ENCODE peak calls at places on chromosome 3, in seven cellular contexts. C is brain microvascular endothelial cell, R is A549, J is psoas muscle, F is GM06990, K is fibroblast of mammary gland, M is skeletal muscle cell. A is an unnamed sample.

GRCh38 chr3:19662516-19662915 is 271.5 kb downstream of the EFHB start:
- DNase-seq in C (no peak), R (no peak), J (no peak), F (no peak), K (no peak), M (no peak), A (no peak)

GRCh38 chr3:195008816-195009215 is 262.1 kb downstream of the XXYLT1 start:
- DNase-seq in C (no peak), R (no peak), J (no peak), F (no peak), K (no peak), M (no peak), A (no peak)

GRCh38 chr3:40930131-40930538 is 269.2 kb upstream of the CTNNB1 start:
- DNase-seq in C (peak; percentile 16), R (no peak), J (no peak), F (no peak), K (peak; percentile 4), M (no peak), A (peak; percentile 57)

GRCh38 chr3:100040846-100041245 is 73.5 kb downstream of the FILIP1L start:
- DNase-seq in C (peak; percentile 65), R (no peak), J (no peak), F (no peak), K (peak; percentile 79), M (peak; percentile 64), A (no peak)

GRCh38 chr3:18245721-18246120 is 179.4 kb downstream of the SATB1 start:
- DNase-seq in C (no peak), R (no peak), J (no peak), F (no peak), K (no peak), M (no peak), A (no peak)

GRCh38 chr3:102573483-102574028 is 138.7 kb downstream of the ZPLD1 start:
- DNase-seq in C (no peak), R (no peak), J (no peak), F (no peak), K (no peak), M (no peak), A (no peak)

GRCh38 chr3:53531749-53532148 is 37.3 kb downstream of the CACNA1D start:
- DNase-seq in C (no peak), R (no peak), J (no peak), F (no peak), K (no peak), M (no peak), A (no peak)

GRCh38 chr3:30142946-30143345 is 463.5 kb upstream of the TGFBR2 start:
- DNase-seq in C (no peak), R (no peak), J (no peak), F (no peak), K (no peak), M (no peak), A (no peak)

GRCh38 chr3:63975705-63976104 is 47.6 kb downstream of the PSMD6 start:
- DNase-seq in C (peak; percentile 80), R (no peak), J (peak; percentile 66), F (no peak), K (peak; percentile 90), M (peak; percentile 87), A (no peak)

GRCh38 chr3:195796795-195797194 is 14.9 kb downstream of the MUC4 start:
- DNase-seq in C (no peak), R (no peak), J (no peak), F (no peak), K (no peak), M (no peak), A (no peak)

GRCh38 chr3:157136647-157137387 is 23.1 kb downstream of the CCNL1 start:
- DNase-seq in C (no peak), R (no peak), J (peak; percentile 25), F (no peak), K (peak; percentile 82), M (no peak), A (no peak)

GRCh38 chr3:30864158-30864557 is 30.3 kb downstream of the GADL1 start:
- DNase-seq in C (no peak), R (no peak), J (no peak), F (no peak), K (no peak), M (no peak), A (no peak)

GRCh38 chr3:28322464-28322863 is 26.1 kb upstream of the ZCWPW2 start:
- DNase-seq in C (peak; percentile 10), R (no peak), J (no peak), F (no peak), K (peak; percentile 76), M (peak; percentile 21), A (no peak)

GRCh38 chr3:9151240-9151639 is 98.2 kb downstream of the SRGAP3 start:
- DNase-seq in C (no peak), R (no peak), J (peak; percentile 33), F (no peak), K (peak; percentile 97), M (peak; percentile 26), A (no peak)
- H3K4me3 ChIP-seq in C (no peak overlapping the region), R (no peak overlapping the region), J (no peak overlapping the region), F (no peak overlapping the region), K (no peak overlapping the region), M (no peak overlapping the region), A (no peak overlapping the region)

DNA sequence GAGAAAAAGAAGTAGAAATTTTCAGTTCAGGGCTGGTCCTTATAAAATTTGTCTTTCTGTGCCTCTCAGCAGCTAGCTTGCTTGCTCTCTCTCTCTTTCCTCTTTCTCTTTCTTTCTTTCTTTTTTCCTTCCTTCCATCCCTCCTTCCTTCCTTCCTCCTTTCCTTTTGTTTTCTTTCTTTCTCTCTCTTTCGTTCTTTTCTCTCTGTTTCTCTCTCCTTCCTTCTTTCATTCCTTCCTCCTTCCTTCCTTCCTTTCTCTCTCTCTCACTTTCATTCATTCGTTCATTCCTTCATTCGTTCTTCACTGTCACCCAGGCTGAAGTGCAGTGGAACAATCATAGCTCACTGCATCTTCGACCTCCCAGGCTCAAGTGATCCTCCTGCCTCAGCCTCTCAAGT is 69.3 kb upstream of the CPOX start:
- DNase-seq in C (no peak), R (no peak), J (no peak), F (no peak), K (no peak), M (no peak), A (no peak)
- H3K4me3 ChIP-seq in C (no peak overlapping the region), R (no peak overlapping the region), J (no peak overlapping the region), F (no peak overlapping the region), K (no peak overlapping the region), M (no peak overlapping the region), A (no peak overlapping the region)

GRCh38 chr3:109136533-109136932 is at the start of gene C3orf85:
- DNase-seq in C (no peak), R (no peak), J (no peak), F (no peak), K (no peak), M (no peak), A (no peak)
- H3K4me3 ChIP-seq in C (no peak within 1 kb of the TSS), R (no peak within 1 kb of the TSS), J (no peak within 1 kb of the TSS), F (no peak within 1 kb of the TSS), K (no peak within 1 kb of the TSS), M (no peak within 1 kb of the TSS), A (no peak within 1 kb of the TSS)

DNA sequence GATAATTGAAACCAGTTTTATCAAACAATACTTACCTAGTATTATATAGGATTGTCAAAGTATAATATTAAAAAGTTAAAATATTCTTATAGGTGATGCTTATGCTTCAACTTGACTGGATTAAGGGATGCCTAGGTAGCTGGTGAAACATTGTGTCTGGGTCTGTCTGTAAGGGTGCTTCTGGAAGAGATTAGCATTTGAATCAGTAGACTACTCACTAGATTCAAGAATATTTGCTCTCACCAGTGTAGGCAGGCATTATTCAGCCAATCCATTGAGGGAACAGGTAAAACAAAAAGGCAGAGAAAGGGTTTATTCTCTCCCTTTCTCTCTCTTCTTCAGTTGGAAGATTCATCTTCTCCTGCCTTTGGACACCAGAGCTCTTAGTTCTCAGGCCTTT is 486.8 kb upstream of the GOLIM4 start:
- DNase-seq in C (no peak), R (no peak), J (no peak), F (no peak), K (no peak), M (no peak), A (no peak)
- H3K4me3 ChIP-seq in C (no peak overlapping the region), R (no peak overlapping the region), J (no peak overlapping the region), F (no peak overlapping the region), K (no peak overlapping the region), M (no peak overlapping the region), A (no peak overlapping the region)

DNA sequence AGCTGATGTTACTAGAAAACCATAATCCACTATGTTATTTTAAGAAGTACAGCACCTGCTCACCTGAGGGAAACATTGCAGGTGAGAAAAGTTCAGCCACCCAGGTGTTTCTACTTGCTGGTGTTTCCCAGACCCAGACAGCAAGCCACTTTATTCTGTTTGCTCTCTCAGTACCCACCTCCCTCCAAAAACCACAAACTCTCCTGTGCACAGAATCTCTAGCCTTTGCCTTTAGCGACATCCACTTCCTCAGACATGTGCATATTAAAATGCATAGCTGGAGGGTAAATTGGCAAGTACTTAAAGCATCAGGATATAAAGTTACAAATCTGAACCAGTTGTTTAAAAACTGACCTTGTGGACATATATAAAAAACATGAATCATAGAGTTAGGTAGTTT is 36.7 kb downstream of the VGLL3 start:
- DNase-seq in C (no peak), R (no peak), J (no peak), F (no peak), K (no peak), M (no peak), A (no peak)
- H3K4me3 ChIP-seq in C (no peak overlapping the region), R (no peak overlapping the region), J (no peak overlapping the region), F (no peak overlapping the region), K (no peak overlapping the region), M (no peak overlapping the region), A (no peak overlapping the region)

GRCh38 chr3:188266581-188267274 is 112.8 kb downstream of the LPP start:
- DNase-seq in C (peak; percentile 82), R (no peak), J (peak; percentile 35), F (no peak), K (peak; percentile 92), M (peak; percentile 84), A (peak; percentile 73)

GRCh38 chr3:188262488-188262887 is 108.5 kb downstream of the LPP start:
- DNase-seq in C (no peak), R (no peak), J (no peak), F (no peak), K (no peak), M (no peak), A (no peak)

GRCh38 chr3:188267790-188268333 is 113.9 kb downstream of the LPP start:
- DNase-seq in C (no peak), R (no peak), J (no peak), F (no peak), K (no peak), M (no peak), A (no peak)

GRCh38 chr3:188262913-188263683 is 109.1 kb downstream of the LPP start:
- DNase-seq in C (peak; percentile 62), R (no peak), J (no peak), F (no peak), K (peak; percentile 97), M (peak; percentile 82), A (no peak)

GRCh38 chr3:188264231-188265213 is 110.6 kb downstream of the LPP start:
- DNase-seq in C (no peak), R (no peak), J (peak; percentile 45), F (no peak), K (peak; percentile 85), M (no peak), A (no peak)
- H3K4me3 ChIP-seq in C (no peak overlapping the region), R (no peak overlapping the region), J (peak overlapping the region; percentile 62), F (no peak overlapping the region), K (no peak overlapping the region), M (no peak overlapping the region), A (no peak overlapping the region)

DNA sequence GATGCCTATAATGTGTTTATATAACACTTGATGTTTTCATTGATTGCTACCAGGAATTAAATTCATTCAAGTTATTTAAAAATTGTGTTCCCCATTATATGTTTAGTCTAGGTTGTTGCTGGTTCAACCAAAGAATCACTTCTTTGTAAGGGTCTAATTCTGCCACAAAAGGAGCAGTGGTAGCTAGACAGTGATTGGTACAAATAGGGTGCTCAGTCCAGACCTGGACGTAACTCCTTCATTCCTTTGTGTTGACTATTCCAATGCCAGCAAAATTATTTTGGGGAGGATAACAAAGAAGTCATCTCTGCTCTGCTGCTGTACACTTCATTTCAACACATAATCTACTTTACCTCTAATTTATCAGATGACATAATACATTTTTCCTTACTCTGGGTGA is 1.2 kb downstream of the CHMP2B start:
- DNase-seq in C (no peak), R (no peak), J (no peak), F (no peak), K (peak; percentile 29), M (no peak), A (no peak)
- H3K4me3 ChIP-seq in C (peak overlapping the region; percentile 90), R (peak overlapping the region; percentile 84), J (peak overlapping the region; percentile 81), F (peak overlapping the region; percentile 94), K (peak overlapping the region; percentile 97), M (peak overlapping the region; percentile 99), A (no peak overlapping the region)

A was measured in lung.